ENCODE peak calls at places on chromosomes 1 and 21, in five cellular contexts. H is vagina, B is ovary, A is brain microvascular endothelial cell, Y is astrocyte. Z is an unnamed sample.

GRCh38 chr1:245085508-245086095 is 69.2 kb upstream of the KIF26B start:
- DNase-seq in Y (peak), H (no peak), A (peak), B (no peak), Z (peak)

GRCh38 chr1:36157115-36157903 is 1.3 kb downstream of the MAP7D1 start:
- DNase-seq in B (no peak), A (peak), H (no peak), Y (no peak), Z (no peak)

GRCh38 chr21:46095106-46095719 is 2.7 kb upstream of the COL6A2 start:
- DNase-seq in B (peak), Y (no peak), H (peak), A (no peak), Z (no peak)

GRCh38 chr1:172002725-172003345 is 161.5 kb downstream of the DNM3 start:
- DNase-seq in B (no peak), H (no peak), A (peak), Y (peak), Z (no peak)

GRCh38 chr1:37513795-37514349 is 694 bp downstream of the MEAF6 start:
- DNase-seq in A (peak), B (peak), Y (no peak), H (no peak), Z (no peak)

GRCh38 chr1:3463013-3463385 is 8.5 kb downstream of the ARHGEF16 start:
- DNase-seq in B (peak), H (no peak), A (no peak), Y (no peak), Z (no peak)

GRCh38 chr1:200428482-200429205 is 18.8 kb upstream of the ZNF281 start:
- DNase-seq in B (no peak), H (no peak), A (peak), Y (peak), Z (no peak)

GRCh38 chr1:172417552-172417951 is 2.9 kb upstream of the C1orf105 start:
- DNase-seq in H (no peak), B (no peak), Y (no peak), A (no peak), Z (no peak)

GRCh38 chr1:4108741-4109625 is 208.9 kb upstream of the C1orf174 start:
- DNase-seq in A (no peak), B (no peak), H (no peak), Y (no peak), Z (no peak)

DNA sequence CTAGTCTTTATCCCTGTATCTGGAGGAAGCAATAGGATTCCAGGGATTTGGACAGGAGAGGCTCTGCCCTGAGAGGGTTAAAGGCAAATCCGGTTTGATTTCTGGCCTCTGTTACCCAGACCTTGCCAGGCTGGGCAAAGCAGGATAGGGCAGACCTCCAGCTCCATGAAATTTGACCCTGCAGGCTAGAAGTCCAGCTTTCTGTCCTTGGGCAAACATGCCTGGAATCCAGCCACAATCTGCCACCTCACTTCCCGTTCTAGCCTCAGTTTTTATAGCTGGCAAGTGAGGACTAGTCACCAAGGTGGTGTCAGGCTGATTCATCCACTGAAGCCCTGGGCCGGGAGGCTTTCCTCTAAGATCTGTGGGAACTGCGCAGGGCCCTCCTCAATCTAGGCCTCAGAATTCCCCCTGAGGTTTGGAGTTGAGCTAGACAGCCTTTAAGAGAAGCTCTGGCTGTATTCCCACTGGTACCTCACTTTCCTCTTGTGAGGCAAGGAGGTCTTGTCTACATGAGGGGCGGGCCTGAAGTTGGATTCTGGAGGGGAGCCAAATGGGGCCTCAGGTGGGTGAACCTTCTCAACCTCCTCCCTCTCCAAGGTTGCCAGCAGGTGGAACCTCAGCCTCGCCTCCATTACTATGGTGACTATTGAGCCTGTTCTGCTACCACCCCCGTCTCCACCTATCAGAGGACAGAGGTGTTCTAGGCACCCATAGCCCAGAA is 7.0 kb upstream of the P3R3URF start:
- DNase-seq in B (peak), Y (peak), A (peak), H (no peak), Z (peak)
- H3K27ac ChIP-seq in B (peak), Y (peak), A (peak), H (peak), Z (peak)

GRCh38 chr1:24275510-24275909 is 43.6 kb upstream of the GRHL3 start:
- DNase-seq in A (peak), Y (peak), H (no peak), B (no peak), Z (no peak)
- H3K27ac ChIP-seq in A (no peak), Y (no peak), H (no peak), B (no peak), Z (no peak)

GRCh38 chr1:107935396-107936064 is 29.4 kb downstream of the VAV3 start:
- DNase-seq in Y (no peak), A (no peak), B (no peak), H (no peak), Z (no peak)

GRCh38 chr1:107933736-107934135 is 31.2 kb downstream of the VAV3 start:
- DNase-seq in B (no peak), A (no peak), Y (no peak), H (no peak), Z (no peak)

GRCh38 chr1:107934573-107934972 is 30.4 kb downstream of the VAV3 start:
- DNase-seq in H (no peak), Y (no peak), A (no peak), B (no peak), Z (no peak)

GRCh38 chr1:107939256-107939655 is 25.7 kb downstream of the VAV3 start:
- DNase-seq in Y (no peak), H (no peak), B (no peak), A (no peak), Z (no peak)

GRCh38 chr1:107936498-107937481 is 28.2 kb downstream of the VAV3 start:
- DNase-seq in Y (peak), B (no peak), A (peak), H (no peak), Z (peak)
- H3K27ac ChIP-seq in Y (peak), B (no peak), A (no peak), H (no peak), Z (peak)

GRCh38 chr1:6554907-6555778 is at the start of gene TAS1R1:
- DNase-seq in Y (no peak), B (peak), H (no peak), A (no peak), Z (no peak)
- H3K27ac ChIP-seq in Y (peak), B (no peak), H (peak), A (peak), Z (peak)

DNA sequence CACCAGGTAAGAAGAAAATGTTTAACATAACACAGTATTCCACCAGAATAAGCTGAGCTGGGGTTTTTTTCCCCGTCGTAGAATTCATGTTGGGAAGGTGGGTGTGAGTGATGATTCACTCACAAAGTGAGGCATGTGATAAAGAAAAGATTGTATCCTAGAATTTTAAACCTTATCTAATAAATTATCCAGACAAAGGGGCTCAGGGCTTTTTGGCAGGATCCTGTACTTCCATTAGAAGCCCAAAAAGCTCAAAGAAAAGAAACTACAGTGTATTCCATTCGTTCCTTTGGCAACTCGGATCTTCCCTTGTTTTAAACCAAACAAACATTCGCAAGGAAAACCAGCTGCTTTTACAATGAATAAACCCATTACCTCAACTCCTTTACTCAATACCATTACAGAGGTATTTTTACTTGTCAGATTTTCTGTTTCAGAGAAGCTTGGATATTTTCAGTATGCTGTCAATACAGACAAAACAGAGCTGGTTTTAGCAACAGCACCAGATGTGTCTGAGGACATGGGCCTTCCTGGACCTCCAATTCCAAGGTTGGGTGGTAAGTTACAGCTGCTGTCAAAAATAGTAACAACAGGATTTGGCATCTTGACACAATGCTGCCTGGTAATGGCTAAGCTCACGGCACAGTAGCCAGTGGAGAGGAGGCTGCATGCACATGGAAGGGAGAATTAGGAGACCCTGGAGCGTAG is 159.9 kb upstream of the RUNX1 start:
- DNase-seq in A (no peak), Y (peak), B (no peak), H (no peak), Z (no peak)
- H3K27ac ChIP-seq in A (peak), Y (peak), B (no peak), H (peak), Z (peak)

GRCh38 chr1:56061824-56062223 is 517.5 kb downstream of the PLPP3 start:
- DNase-seq in H (no peak), A (no peak), B (no peak), Y (no peak), Z (peak)
- H3K27ac ChIP-seq in H (peak), A (no peak), B (no peak), Y (no peak), Z (no peak)

Z was measured in epithelial cell of prostate.